ENCODE peak calls at places on chromosomes 11 and 22, in six cellular contexts. K, M, V, Z, B and C are unnamed samples.

GRCh38 chr11:15826826-15827225 is 529.5 kb downstream of the SOX6 start:
- DNase-seq in K (peak; percentile 22), V (no peak), Z (no peak), B (peak; percentile 17), M (no peak), C (no peak)

GRCh38 chr11:15976433-15977045 is 379.8 kb downstream of the SOX6 start:
- DNase-seq in B (no peak), K (no peak), V (no peak), Z (no peak), M (no peak), C (no peak)

GRCh38 chr11:69136471-69136870 is 19.3 kb upstream of the SMIM38 start:
- DNase-seq in Z (no peak), B (no peak), K (no peak), V (no peak), M (no peak), C (no peak)

GRCh38 chr11:134126197-134126822 is 57.4 kb downstream of the JAM3 start:
- DNase-seq in K (peak; percentile 92), M (peak; percentile 57), B (peak; percentile 87), V (peak; percentile 97), Z (no peak), C (no peak)

GRCh38 chr11:6862961-6863360 is at the start of gene OR10A2:
- DNase-seq in B (no peak), V (peak; percentile 6), K (no peak), M (no peak), Z (no peak), C (no peak)

GRCh38 chr22:22030493-22031182 is 48.1 kb upstream of the TOP3B start:
- DNase-seq in K (peak; percentile 21), Z (peak; percentile 83), M (no peak), V (no peak), B (no peak), C (no peak)

GRCh38 chr11:4626207-4627105 is 10.8 kb upstream of the OR51D1 start:
- DNase-seq in M (no peak), V (peak; percentile 39), B (peak; percentile 81), Z (peak; percentile 24), K (peak; percentile 76), C (peak; percentile 95)

GRCh38 chr11:30789270-30789669 is 203.1 kb upstream of the MPPED2 start:
- DNase-seq in B (no peak), V (peak; percentile 0), K (peak; percentile 84), M (no peak), Z (no peak), C (no peak)

GRCh38 chr11:66124564-66124963 is 54.5 kb downstream of the PACS1 start:
- DNase-seq in M (no peak), B (no peak), Z (no peak), K (peak; percentile 27), V (peak; percentile 63), C (no peak)

GRCh38 chr11:29093416-29093815 is 923.4 kb downstream of the KCNA4 start:
- DNase-seq in V (peak; percentile 45), Z (no peak), B (no peak), M (peak; percentile 35), K (peak; percentile 11), C (no peak)

GRCh38 chr11:33868646-33869461 is 23.0 kb downstream of the LMO2 start:
- DNase-seq in Z (peak; percentile 25), B (no peak), M (no peak), K (no peak), V (no peak), C (no peak)

GRCh38 chr11:2387266-2387982 is 10.3 kb downstream of the CD81 start:
- DNase-seq in M (no peak), V (peak; percentile 61), K (peak; percentile 44), B (no peak), Z (no peak), C (no peak)

GRCh38 chr11:56876621-56877312 is 111.9 kb upstream of the OR5AK2 start:
- DNase-seq in K (no peak), M (no peak), B (peak; percentile 26), V (no peak), Z (no peak), C (no peak)

GRCh38 chr22:42769574-42770447 is 49.1 kb upstream of the A4GALT start:
- DNase-seq in M (peak; percentile 45), B (peak; percentile 90), Z (peak; percentile 86), V (peak; percentile 63), K (peak; percentile 89), C (no peak)

GRCh38 chr22:36052505-36052941 is 23.9 kb upstream of the RBFOX2 start:
- DNase-seq in M (no peak), B (peak; percentile 65), Z (no peak), V (peak; percentile 39), K (no peak), C (no peak)

GRCh38 chr22:45335021-45335818 is 25.5 kb downstream of the FAM118A start:
- DNase-seq in Z (no peak), V (no peak), B (no peak), M (no peak), K (no peak), C (peak; percentile 85)

GRCh38 chr11:100563541-100564280 is 123.4 kb upstream of the ARHGAP42 start:
- DNase-seq in K (no peak), V (peak; percentile 67), Z (no peak), B (no peak), M (peak; percentile 21), C (no peak)

GRCh38 chr22:43828711-43829447 is 16.8 kb upstream of the EFCAB6 start:
- DNase-seq in K (peak; percentile 98), M (no peak), Z (no peak), V (no peak), B (peak; percentile 4), C (no peak)

GRCh38 chr11:72829884-72830533 is 15.8 kb downstream of the ATG16L2 start:
- DNase-seq in K (no peak), V (no peak), M (no peak), B (no peak), Z (no peak), C (no peak)

GRCh38 chr22:42617155-42617983 is 2.7 kb upstream of the POLDIP3 start:
- DNase-seq in Z (no peak), B (no peak), K (no peak), M (no peak), V (no peak), C (no peak)

GRCh38 chr11:89436071-89436470 is 55.1 kb downstream of the NOX4 start:
- DNase-seq in Z (no peak), K (peak; percentile 39), V (peak; percentile 37), B (peak; percentile 15), M (peak; percentile 42), C (no peak)

GRCh38 chr22:29194269-29194668 is 11.4 kb upstream of the EMID1 start:
- DNase-seq in M (no peak), B (no peak), Z (no peak), K (no peak), V (no peak), C (no peak)
- TF ChIP-seq CTCF in M (peak; percentile 3), B (no peak), Z (peak; percentile 17), K (no peak), V (peak; percentile 24), C (no peak)

GRCh38 chr11:106030609-106031008 is 8.6 kb upstream of the MSANTD4 start:
- DNase-seq in M (no peak), Z (no peak), K (no peak), B (no peak), V (no peak), C (no peak)

GRCh38 chr11:106031210-106031845 is 9.3 kb upstream of the MSANTD4 start:
- DNase-seq in B (no peak), Z (no peak), M (no peak), K (no peak), V (peak; percentile 20), C (no peak)

GRCh38 chr11:106032861-106033260 is 10.8 kb upstream of the MSANTD4 start:
- DNase-seq in K (no peak), V (no peak), Z (no peak), B (no peak), M (no peak), C (no peak)

GRCh38 chr11:106031936-106032335 is 9.9 kb upstream of the MSANTD4 start:
- DNase-seq in K (no peak), M (no peak), B (no peak), Z (no peak), V (no peak), C (no peak)
- TF ChIP-seq CTCF in K (no peak), M (no peak), B (no peak), Z (no peak), V (no peak), C (no peak)

GRCh38 chr11:788953-789940 is 643 bp downstream of the CEND1 start:
- DNase-seq in K (no peak), M (no peak), V (no peak), Z (no peak), B (no peak), C (no peak)
- TF ChIP-seq CTCF in K (no peak), M (no peak), V (no peak), Z (no peak), B (no peak), C (no peak)

GRCh38 chr11:117457835-117458234 is 130.2 kb downstream of the CEP164 start:
- DNase-seq in M (no peak), K (no peak), B (no peak), V (no peak), Z (no peak), C (no peak)
- TF ChIP-seq CTCF in M (no peak), K (no peak), B (no peak), V (no peak), Z (no peak), C (no peak)

DNA sequence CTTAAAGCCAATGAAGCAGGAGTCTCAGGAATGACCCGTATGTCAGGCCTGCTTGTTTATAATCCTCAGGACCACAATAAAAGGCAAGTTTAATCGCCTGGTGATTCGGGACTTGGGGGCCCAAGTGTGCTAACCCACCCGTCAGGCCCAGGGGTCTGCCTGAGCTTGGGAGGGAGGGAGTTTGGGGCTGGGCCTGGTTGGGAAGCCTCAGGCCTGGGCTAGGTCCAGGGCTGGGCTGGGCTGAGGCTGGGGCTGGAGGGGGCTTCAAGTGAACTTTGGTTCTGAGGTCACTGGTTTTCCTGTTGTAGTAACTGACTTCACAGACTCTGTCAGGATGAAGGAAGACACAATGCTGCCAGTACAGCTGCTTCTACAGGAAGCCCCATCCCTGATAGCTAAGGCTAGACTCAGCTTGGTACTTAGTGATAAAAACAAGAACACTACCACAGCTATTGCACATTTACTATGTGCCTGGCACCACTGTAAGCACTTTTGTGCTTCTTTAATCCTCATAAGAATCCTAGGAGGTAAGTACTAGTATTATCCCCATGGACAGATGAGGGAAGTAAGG is 179.4 kb upstream of the ZBED5 start:
- DNase-seq in B (no peak), Z (no peak), M (no peak), V (no peak), K (no peak), C (no peak)
- TF ChIP-seq CTCF in B (no peak), Z (no peak), M (no peak), V (peak; percentile 28), K (no peak), C (no peak)